ENCODE peak calls at places on chromosomes 12 and 14, in four cellular contexts. One of them, this sample, is unnamed.

GRCh38 chr14:29236848-29237247 is 470.3 kb downstream of the FOXG1 start:
- DNase-seq in GM23248: peak; percentile 92
- DNase-seq in mesendoderm: no peak
- DNase-seq in kidney: no peak
- DNase-seq in this sample: peak; percentile 83

GRCh38 chr14:77059276-77059934 is 30.9 kb upstream of the IRF2BPL start:
- DNase-seq in GM23248: peak; percentile 97
- DNase-seq in mesendoderm: peak; percentile 93
- DNase-seq in kidney: peak; percentile 89
- DNase-seq in this sample: peak; percentile 65

GRCh38 chr12:13079440-13079906 is 24.0 kb downstream of the GSG1 start:
- DNase-seq in mesendoderm: peak; percentile 80
- DNase-seq in kidney: no peak
- DNase-seq in GM23248: no peak
- DNase-seq in this sample: no peak

GRCh38 chr12:100229036-100229635 is 28.5 kb downstream of the ACTR6 start:
- DNase-seq in GM23248: peak; percentile 22
- DNase-seq in mesendoderm: peak; percentile 27
- DNase-seq in kidney: no peak
- DNase-seq in this sample: no peak

GRCh38 chr12:13074396-13075113 is 28.9 kb downstream of the GSG1 start:
- DNase-seq in mesendoderm: no peak
- DNase-seq in GM23248: peak; percentile 53
- DNase-seq in kidney: no peak
- DNase-seq in this sample: no peak

GRCh38 chr12:111448831-111449790 is 43.4 kb downstream of the SH2B3 start:
- DNase-seq in GM23248: no peak
- DNase-seq in kidney: no peak
- DNase-seq in mesendoderm: no peak
- DNase-seq in this sample: no peak

GRCh38 chr12:120445911-120446909 is at the start of the genes GATC and TRIAP1:
- DNase-seq in GM23248: peak; percentile 88
- DNase-seq in kidney: peak; percentile 94
- DNase-seq in mesendoderm: peak; percentile 91
- DNase-seq in this sample: peak; percentile 88

GRCh38 chr14:74038015-74038859 is 19.1 kb downstream of the BBOF1 start:
- DNase-seq in GM23248: peak; percentile 62
- DNase-seq in kidney: no peak
- DNase-seq in mesendoderm: peak; percentile 60
- DNase-seq in this sample: peak; percentile 81

GRCh38 chr14:100142073-100143040 is 17.1 kb downstream of the DEGS2 start:
- DNase-seq in mesendoderm: no peak
- DNase-seq in kidney: no peak
- DNase-seq in GM23248: no peak
- DNase-seq in this sample: no peak

GRCh38 chr12:275784-276183 is 13.1 kb upstream of the SLC6A13 start:
- DNase-seq in mesendoderm: no peak
- DNase-seq in kidney: no peak
- DNase-seq in GM23248: no peak
- DNase-seq in this sample: no peak

GRCh38 chr12:81758421-81759214 is 532 bp downstream of the PPFIA2 start:
- DNase-seq in GM23248: peak; percentile 41
- DNase-seq in mesendoderm: peak; percentile 55
- DNase-seq in kidney: peak; percentile 74
- DNase-seq in this sample: peak; percentile 58

GRCh38 chr12:120103371-120103770 is 13.2 kb downstream of the RAB35 start:
- DNase-seq in mesendoderm: no peak
- DNase-seq in GM23248: no peak
- DNase-seq in kidney: no peak
- DNase-seq in this sample: no peak

GRCh38 chr14:89214221-89214965 is 202.6 kb downstream of the FOXN3 start:
- DNase-seq in mesendoderm: peak; percentile 22
- DNase-seq in kidney: no peak
- DNase-seq in GM23248: no peak
- DNase-seq in this sample: no peak

GRCh38 chr12:1046727-1047126 is 55.7 kb downstream of the ERC1 start:
- DNase-seq in kidney: no peak
- DNase-seq in GM23248: no peak
- DNase-seq in mesendoderm: no peak
- DNase-seq in this sample: no peak

GRCh38 chr12:47949441-47950341 is 13.7 kb upstream of the TMEM106C start:
- DNase-seq in mesendoderm: peak; percentile 80
- DNase-seq in GM23248: peak; percentile 88
- DNase-seq in kidney: peak; percentile 92
- DNase-seq in this sample: peak; percentile 93

GRCh38 chr12:123250471-123251383 is 17.5 kb downstream of the MTRFR start:
- DNase-seq in GM23248: no peak
- DNase-seq in mesendoderm: peak; percentile 62
- DNase-seq in kidney: peak; percentile 93
- DNase-seq in this sample: no peak

GRCh38 chr12:124286414-124286813 is 8.5 kb upstream of the RFLNA start:
- DNase-seq in mesendoderm: no peak
- DNase-seq in kidney: no peak
- DNase-seq in GM23248: no peak
- DNase-seq in this sample: peak; percentile 11

DNA sequence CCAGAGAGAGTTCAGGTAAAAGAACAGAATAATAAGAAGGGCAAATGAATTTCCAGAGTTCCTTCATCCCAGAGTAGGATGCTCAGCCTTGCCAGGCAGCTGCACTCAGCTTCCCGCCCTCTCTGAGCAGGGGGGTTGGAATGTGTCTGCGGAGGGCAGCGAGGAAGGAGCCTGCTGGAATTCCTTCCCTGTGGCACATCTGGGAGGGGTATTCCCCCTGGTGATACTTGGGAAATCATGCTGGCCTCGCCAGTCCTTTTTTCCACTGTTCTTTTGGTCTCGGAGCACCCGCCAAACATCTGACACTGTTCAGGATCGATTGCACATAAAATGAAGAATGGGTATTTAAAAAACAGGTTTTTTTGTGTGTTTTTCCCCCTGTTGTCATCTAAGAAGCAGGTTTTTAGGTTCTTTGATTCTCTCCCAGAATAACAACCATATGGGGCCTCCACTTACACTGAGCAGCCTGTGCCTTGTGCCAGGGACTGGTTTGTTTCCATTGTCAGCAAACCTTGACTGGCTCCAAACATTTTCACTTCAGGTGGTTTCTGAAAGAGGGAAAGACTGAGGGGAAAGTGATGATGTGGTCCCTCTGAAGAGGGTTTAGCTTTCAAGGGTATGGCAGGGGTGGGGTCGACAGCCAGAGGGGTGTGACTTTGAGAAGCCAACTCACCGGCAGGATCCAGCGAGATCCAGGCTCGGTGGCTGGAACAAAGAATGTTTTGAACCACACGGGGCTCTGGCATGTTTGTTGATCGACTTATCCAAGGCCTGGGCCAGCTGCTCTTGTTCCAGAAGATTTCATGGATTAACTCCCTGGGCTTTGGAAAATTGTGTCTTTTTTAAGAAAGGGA is 215.1 kb downstream of the CACNA1C start:
- DNase-seq in kidney: no peak
- DNase-seq in mesendoderm: peak; percentile 62
- DNase-seq in GM23248: peak; percentile 88
- DNase-seq in this sample: peak; percentile 93
- H3K9ac ChIP-seq in kidney: no peak overlapping the region
- H3K9ac ChIP-seq in mesendoderm: no peak overlapping the region
- H3K9ac ChIP-seq in GM23248: peak overlapping the region; percentile 76
- H3K9ac ChIP-seq in this sample: peak overlapping the region; percentile 83

GRCh38 chr12:109776624-109777023 is 56.6 kb downstream of the TRPV4 start:
- DNase-seq in kidney: peak; percentile 6
- DNase-seq in GM23248: no peak
- DNase-seq in mesendoderm: no peak
- DNase-seq in this sample: no peak
- H3K9ac ChIP-seq in kidney: no peak overlapping the region
- H3K9ac ChIP-seq in GM23248: no peak overlapping the region
- H3K9ac ChIP-seq in mesendoderm: no peak overlapping the region
- H3K9ac ChIP-seq in this sample: no peak overlapping the region

GRCh38 chr12:85002778-85003296 is 33.2 kb downstream of the TSPAN19 start:
- DNase-seq in kidney: no peak
- DNase-seq in mesendoderm: no peak
- DNase-seq in GM23248: no peak
- DNase-seq in this sample: no peak
- H3K9ac ChIP-seq in kidney: no peak overlapping the region
- H3K9ac ChIP-seq in mesendoderm: no peak overlapping the region
- H3K9ac ChIP-seq in GM23248: no peak overlapping the region
- H3K9ac ChIP-seq in this sample: no peak overlapping the region

DNA sequence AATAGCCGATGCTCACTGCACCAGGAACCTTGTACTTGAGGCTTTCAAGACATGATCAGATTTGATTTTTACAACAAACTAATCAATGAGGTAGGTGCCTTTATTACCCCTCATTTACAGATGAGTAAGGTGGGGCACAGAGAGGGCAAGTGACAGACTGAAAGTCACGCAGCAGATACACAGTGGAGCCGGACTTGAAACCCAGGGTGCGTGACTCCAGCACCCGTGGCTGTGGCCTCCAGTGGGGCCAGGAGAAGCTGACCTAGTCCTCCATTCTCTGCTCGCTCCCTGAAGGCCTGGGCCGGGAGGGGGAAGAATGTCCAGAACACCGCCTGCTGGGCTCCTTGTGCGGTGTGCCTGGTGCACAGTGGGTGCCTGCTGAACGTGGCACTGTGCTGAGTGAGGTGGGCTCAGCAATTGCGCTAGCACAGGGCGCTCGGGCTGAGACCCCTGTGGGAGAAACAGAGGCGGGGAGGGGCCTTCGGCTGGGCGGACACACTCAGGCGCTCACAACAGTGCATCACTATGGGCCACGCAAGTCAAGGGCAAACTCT is 125.2 kb downstream of the CALM1 start:
- DNase-seq in GM23248: no peak
- DNase-seq in kidney: peak; percentile 55
- DNase-seq in mesendoderm: no peak
- DNase-seq in this sample: no peak
- H3K9ac ChIP-seq in GM23248: no peak overlapping the region
- H3K9ac ChIP-seq in kidney: peak overlapping the region; percentile 12
- H3K9ac ChIP-seq in mesendoderm: no peak overlapping the region
- H3K9ac ChIP-seq in this sample: no peak overlapping the region

GRCh38 chr12:53198470-53199110 is 8.5 kb downstream of the ITGB7 start:
- DNase-seq in mesendoderm: no peak
- DNase-seq in GM23248: no peak
- DNase-seq in kidney: no peak
- DNase-seq in this sample: no peak
- H3K9ac ChIP-seq in mesendoderm: no peak overlapping the region
- H3K9ac ChIP-seq in GM23248: no peak overlapping the region
- H3K9ac ChIP-seq in kidney: no peak overlapping the region
- H3K9ac ChIP-seq in this sample: no peak overlapping the region

GRCh38 chr14:95527392-95528002 is 7.4 kb upstream of the GLRX5 start:
- DNase-seq in mesendoderm: no peak
- DNase-seq in GM23248: peak; percentile 95
- DNase-seq in kidney: no peak
- DNase-seq in this sample: peak; percentile 96

GRCh38 chr14:95525999-95526398 is 8.9 kb upstream of the GLRX5 start:
- DNase-seq in kidney: no peak
- DNase-seq in GM23248: no peak
- DNase-seq in mesendoderm: no peak
- DNase-seq in this sample: no peak

GRCh38 chr14:95524706-95525512 is 8.5 kb upstream of the SYNE3 start:
- DNase-seq in GM23248: peak; percentile 42
- DNase-seq in kidney: no peak
- DNase-seq in mesendoderm: peak; percentile 64
- DNase-seq in this sample: no peak

GRCh38 chr14:95529242-95529641 is 5.6 kb upstream of the GLRX5 start:
- DNase-seq in mesendoderm: no peak
- DNase-seq in kidney: no peak
- DNase-seq in GM23248: no peak
- DNase-seq in this sample: no peak

GRCh38 chr14:95526483-95527391 is 8.1 kb upstream of the GLRX5 start:
- DNase-seq in mesendoderm: no peak
- DNase-seq in GM23248: no peak
- DNase-seq in kidney: no peak
- DNase-seq in this sample: no peak
- H3K9ac ChIP-seq in mesendoderm: no peak overlapping the region
- H3K9ac ChIP-seq in GM23248: peak overlapping the region; percentile 51
- H3K9ac ChIP-seq in kidney: no peak overlapping the region
- H3K9ac ChIP-seq in this sample: peak overlapping the region; percentile 91

GRCh38 chr14:52355016-52355430 is 40.9 kb downstream of the PTGER2 start:
- DNase-seq in GM23248: peak; percentile 94
- DNase-seq in mesendoderm: no peak
- DNase-seq in kidney: no peak
- DNase-seq in this sample: peak; percentile 92
- H3K9ac ChIP-seq in GM23248: peak overlapping the region; percentile 60
- H3K9ac ChIP-seq in mesendoderm: no peak overlapping the region
- H3K9ac ChIP-seq in kidney: no peak overlapping the region
- H3K9ac ChIP-seq in this sample: peak overlapping the region; percentile 53

GRCh38 chr12:49362077-49362476 is 5.2 kb upstream of the SPATS2 start:
- DNase-seq in kidney: no peak
- DNase-seq in GM23248: no peak
- DNase-seq in mesendoderm: no peak
- DNase-seq in this sample: no peak
- H3K9ac ChIP-seq in kidney: no peak overlapping the region
- H3K9ac ChIP-seq in GM23248: no peak overlapping the region
- H3K9ac ChIP-seq in mesendoderm: no peak overlapping the region
- H3K9ac ChIP-seq in this sample: no peak overlapping the region

This sample was measured in adipocyte.